ENCODE peak calls at places on chromosomes 1 and 21, in six cellular contexts. V, X, P, Y, O and I are unnamed samples.

GRCh38 chr1:219567341-219567947 is 45.5 kb downstream of the ZC3H11B start:
- DNase-seq in V (no peak), X (peak; percentile 36), P (no peak), Y (peak; percentile 17), O (no peak), I (no peak)

GRCh38 chr21:14548751-14549150 is 2.6 kb upstream of the SAMSN1 start:
- DNase-seq in V (no peak), X (no peak), P (no peak), Y (peak; percentile 46), O (no peak), I (no peak)

GRCh38 chr1:85048296-85049064 is at the start of gene MCOLN3:
- DNase-seq in V (no peak), X (peak; percentile 77), P (no peak), Y (peak; percentile 53), O (peak; percentile 58), I (peak; percentile 66)

GRCh38 chr1:116433283-116434257 is 60.5 kb downstream of the ATP1A1 start:
- DNase-seq in V (no peak), X (no peak), P (peak; percentile 68), Y (peak; percentile 94), O (no peak), I (no peak)

GRCh38 chr1:112704908-112705627 is 1.9 kb downstream of the RHOC start:
- DNase-seq in V (peak; percentile 97), X (peak; percentile 99), P (peak; percentile 96), Y (peak; percentile 98), O (peak; percentile 89), I (peak; percentile 90)

GRCh38 chr1:225260319-225260718 is 167.5 kb downstream of the LBR start:
- DNase-seq in V (no peak), X (no peak), P (no peak), Y (no peak), O (no peak), I (no peak)

GRCh38 chr1:24526940-24527542 is 24.4 kb downstream of the RCAN3 start:
- DNase-seq in V (no peak), X (peak; percentile 72), P (no peak), Y (no peak), O (no peak), I (no peak)

GRCh38 chr1:20093940-20094391 is 24.0 kb downstream of the PLA2G5 start:
- DNase-seq in V (no peak), X (no peak), P (peak; percentile 39), Y (no peak), O (peak; percentile 78), I (no peak)

GRCh38 chr1:3501856-3502665 is 47.6 kb downstream of the ARHGEF16 start:
- DNase-seq in V (peak; percentile 57), X (peak; percentile 88), P (peak; percentile 51), Y (peak; percentile 28), O (peak; percentile 72), I (peak; percentile 95)

GRCh38 chr1:154502066-154502741 is at the start of the genes SHE and TDRD10:
- DNase-seq in V (no peak), X (peak; percentile 62), P (peak; percentile 67), Y (no peak), O (peak; percentile 62), I (peak; percentile 85)

GRCh38 chr1:174266476-174266875 is 107.2 kb downstream of the RABGAP1L start:
- DNase-seq in V (no peak), X (no peak), P (no peak), Y (no peak), O (no peak), I (no peak)

GRCh38 chr1:236489710-236490377 is 33.9 kb upstream of the LGALS8 start:
- DNase-seq in V (peak; percentile 43), X (peak; percentile 82), P (peak; percentile 21), Y (peak; percentile 41), O (no peak), I (no peak)

GRCh38 chr1:13577846-13578245 is 5.8 kb upstream of the PDPN start:
- DNase-seq in V (no peak), X (no peak), P (no peak), Y (no peak), O (no peak), I (no peak)

GRCh38 chr1:65172936-65173335 is 24.9 kb downstream of the AK4 start:
- DNase-seq in V (no peak), X (no peak), P (no peak), Y (peak; percentile 58), O (no peak), I (no peak)

GRCh38 chr1:167331650-167332049 is 111.0 kb downstream of the POU2F1 start:
- DNase-seq in V (no peak), X (no peak), P (no peak), Y (no peak), O (no peak), I (no peak)

GRCh38 chr21:27759091-27759659 is 792.3 kb upstream of the ADAMTS5 start:
- DNase-seq in V (no peak), X (peak; percentile 54), P (no peak), Y (no peak), O (no peak), I (no peak)

GRCh38 chr1:10192263-10192662 is 18.1 kb upstream of the KIF1B start:
- DNase-seq in V (no peak), X (no peak), P (no peak), Y (no peak), O (no peak), I (no peak)

GRCh38 chr1:113072141-113072756 is 749 bp upstream of the LRIG2 start:
- DNase-seq in V (no peak), X (peak; percentile 18), P (no peak), Y (no peak), O (no peak), I (no peak)

GRCh38 chr1:31881698-31882000 is 56.5 kb downstream of the PTP4A2 start:
- DNase-seq in V (no peak), X (no peak), P (no peak), Y (no peak), O (no peak), I (no peak)

GRCh38 chr1:228145050-228145343 is 4.7 kb upstream of the GJC2 start:
- DNase-seq in V (no peak), X (no peak), P (no peak), Y (no peak), O (no peak), I (no peak)

GRCh38 chr1:69982992-69983391 is 222.4 kb downstream of the LRRC40 start:
- DNase-seq in V (no peak), X (no peak), P (no peak), Y (peak; percentile 21), O (no peak), I (no peak)

GRCh38 chr1:216688127-216688657 is 35.0 kb downstream of the ESRRG start:
- DNase-seq in V (no peak), X (no peak), P (no peak), Y (no peak), O (no peak), I (no peak)

GRCh38 chr1:27299385-27300252 is 22.3 kb upstream of the TMEM222 start:
- DNase-seq in V (peak; percentile 99), X (peak; percentile 64), P (peak; percentile 55), Y (peak; percentile 97), O (peak; percentile 82), I (peak; percentile 49)

GRCh38 chr1:233673146-233673946 is 59.4 kb downstream of the KCNK1 start:
- DNase-seq in V (no peak), X (no peak), P (no peak), Y (no peak), O (no peak), I (no peak)

GRCh38 chr1:117753652-117754051 is 147.8 kb downstream of the TENT5C start:
- DNase-seq in V (no peak), X (no peak), P (no peak), Y (peak; percentile 20), O (no peak), I (no peak)

GRCh38 chr1:33429846-33430750 is 797 bp downstream of the PHC2 start:
- DNase-seq in V (no peak), X (peak; percentile 46), P (peak; percentile 65), Y (peak; percentile 32), O (peak; percentile 68), I (peak; percentile 38)

GRCh38 chr1:212797681-212798080 is 6.0 kb downstream of the TATDN3 start:
- DNase-seq in V (no peak), X (no peak), P (no peak), Y (peak; percentile 8), O (no peak), I (no peak)

GRCh38 chr21:27647921-27648320 is 681.0 kb upstream of the ADAMTS5 start:
- DNase-seq in V (no peak), X (no peak), P (no peak), Y (no peak), O (no peak), I (no peak)

GRCh38 chr1:219897914-219898313 is 30.4 kb downstream of the SLC30A10 start:
- DNase-seq in V (no peak), X (no peak), P (no peak), Y (no peak), O (no peak), I (no peak)

GRCh38 chr1:7663451-7664146 is 107.5 kb upstream of the VAMP3 start:
- DNase-seq in V (no peak), X (no peak), P (no peak), Y (no peak), O (no peak), I (no peak)
- H3K4me1 ChIP-seq in V (peaks cover 12% of the 10 kb centered on the region), X (no peaks in the 10 kb centered on the region), P (no peaks in the 10 kb centered on the region), Y (no peaks in the 10 kb centered on the region), O (no peaks in the 10 kb centered on the region), I (peaks cover 4% of the 10 kb centered on the region)

GRCh38 chr21:44765231-44766013 is 36.2 kb downstream of the UBE2G2 start:
- DNase-seq in V (no peak), X (no peak), P (no peak), Y (peak; percentile 60), O (no peak), I (no peak)
- H3K4me1 ChIP-seq in V (peaks cover 48% of the 10 kb centered on the region), X (peaks cover 12% of the 10 kb centered on the region), P (no peaks in the 10 kb centered on the region), Y (peaks cover 33% of the 10 kb centered on the region), O (no peaks in the 10 kb centered on the region), I (no peaks in the 10 kb centered on the region)

DNA sequence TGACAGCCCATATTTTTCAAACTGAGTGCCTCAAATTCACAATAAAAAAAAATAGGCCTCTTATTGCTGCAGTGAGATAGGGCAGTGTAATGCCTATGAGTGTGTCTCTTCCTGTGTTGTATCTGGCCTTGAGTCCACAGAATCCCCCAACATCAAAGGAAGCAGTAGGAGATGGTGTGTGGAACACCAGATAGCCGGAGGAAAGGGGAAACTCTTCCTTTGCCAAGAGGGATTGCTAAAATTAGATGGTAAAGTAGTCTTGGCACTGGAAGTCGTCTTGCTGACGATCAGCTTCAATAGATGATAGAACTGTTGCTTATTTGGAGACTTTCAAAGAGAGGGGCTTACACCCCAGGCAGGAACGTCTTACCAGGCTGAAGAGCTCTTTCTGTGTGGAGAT is 51.8 kb downstream of the RUNX1 start:
- DNase-seq in V (no peak), X (no peak), P (no peak), Y (no peak), O (no peak), I (no peak)
- H3K4me1 ChIP-seq in V (no peaks in the 10 kb centered on the region), X (no peaks in the 10 kb centered on the region), P (no peaks in the 10 kb centered on the region), Y (peaks cover 20% of the 10 kb centered on the region), O (peaks cover 2% of the 10 kb centered on the region), I (peaks cover 4% of the 10 kb centered on the region)

GRCh38 chr1:180951881-180952656 is 39.4 kb downstream of the KIAA1614 start:
- DNase-seq in V (no peak), X (no peak), P (no peak), Y (no peak), O (no peak), I (no peak)

GRCh38 chr1:180951186-180951745 is 38.6 kb downstream of the KIAA1614 start:
- DNase-seq in V (no peak), X (no peak), P (no peak), Y (no peak), O (no peak), I (no peak)

GRCh38 chr1:180953791-180954721 is 41.4 kb downstream of the KIAA1614 start:
- DNase-seq in V (no peak), X (peak; percentile 63), P (peak; percentile 64), Y (no peak), O (peak; percentile 85), I (peak; percentile 52)

GRCh38 chr1:180953291-180953747 is 40.6 kb downstream of the KIAA1614 start:
- DNase-seq in V (no peak), X (peak; percentile 26), P (no peak), Y (peak; percentile 88), O (no peak), I (no peak)

GRCh38 chr1:180952657-180953013 is 39.9 kb downstream of the KIAA1614 start:
- DNase-seq in V (no peak), X (no peak), P (no peak), Y (no peak), O (no peak), I (no peak)
- H3K4me1 ChIP-seq in V (peaks cover 23% of the 10 kb centered on the region), X (peaks cover 3% of the 10 kb centered on the region), P (peaks cover 11% of the 10 kb centered on the region), Y (peaks cover 20% of the 10 kb centered on the region), O (peaks cover 7% of the 10 kb centered on the region), I (peaks cover 29% of the 10 kb centered on the region)